ENCODE peak calls at places on chromosomes 3 and 15, in ten cellular contexts. One of them, this sample, is unnamed.

GRCh38 chr3:138097192-138097829 is 18.1 kb downstream of the DZIP1L start:
- DNase-seq in A549: peak
- DNase-seq in NCI-H1436 treated with DMSO at 0.1 percent for 48 hours: no peak
- DNase-seq in COR-L47: no peak
- DNase-seq in IMR-90: no peak
- DNase-seq in GM19239: no peak
- DNase-seq in CD4-positive, alpha-beta T cell: no peak
- DNase-seq in T-cell: no peak
- DNase-seq in AG10803: no peak
- DNase-seq in uterus: no peak
- DNase-seq in this sample: no peak

GRCh38 chr3:154875142-154875541 is 205.0 kb upstream of the MME start:
- DNase-seq in IMR-90: no peak
- DNase-seq in AG10803: no peak
- DNase-seq in T-cell: no peak
- DNase-seq in CD4-positive, alpha-beta T cell: no peak
- DNase-seq in GM19239: no peak
- DNase-seq in NCI-H1436 treated with DMSO at 0.1 percent for 48 hours: no peak
- DNase-seq in uterus: no peak
- DNase-seq in A549: no peak
- DNase-seq in COR-L47: no peak
- DNase-seq in this sample: no peak

GRCh38 chr3:20974389-20974788 is 776.6 kb downstream of the ZNF385D start:
- DNase-seq in A549: no peak
- DNase-seq in GM19239: no peak
- DNase-seq in AG10803: peak
- DNase-seq in uterus: no peak
- DNase-seq in CD4-positive, alpha-beta T cell: no peak
- DNase-seq in IMR-90: no peak
- DNase-seq in T-cell: no peak
- DNase-seq in NCI-H1436 treated with DMSO at 0.1 percent for 48 hours: no peak
- DNase-seq in COR-L47: no peak
- DNase-seq in this sample: no peak

GRCh38 chr15:50884583-50884982 is 23.9 kb upstream of the AP4E1 start:
- DNase-seq in NCI-H1436 treated with DMSO at 0.1 percent for 48 hours: no peak
- DNase-seq in uterus: no peak
- DNase-seq in IMR-90: peak
- DNase-seq in CD4-positive, alpha-beta T cell: no peak
- DNase-seq in COR-L47: no peak
- DNase-seq in AG10803: peak
- DNase-seq in GM19239: no peak
- DNase-seq in A549: no peak
- DNase-seq in T-cell: no peak
- DNase-seq in this sample: peak

GRCh38 chr15:88467073-88467934 is at the start of the genes MRPL46 and MRPS11:
- DNase-seq in NCI-H1436 treated with DMSO at 0.1 percent for 48 hours: peak
- DNase-seq in AG10803: peak
- DNase-seq in GM19239: peak
- DNase-seq in IMR-90: peak
- DNase-seq in T-cell: peak
- DNase-seq in uterus: peak
- DNase-seq in A549: peak
- DNase-seq in CD4-positive, alpha-beta T cell: peak
- DNase-seq in COR-L47: peak
- DNase-seq in this sample: peak

GRCh38 chr3:186849392-186849975 is 7.0 kb downstream of the ADIPOQ start:
- DNase-seq in CD4-positive, alpha-beta T cell: no peak
- DNase-seq in T-cell: no peak
- DNase-seq in A549: peak
- DNase-seq in COR-L47: peak
- DNase-seq in IMR-90: peak
- DNase-seq in uterus: no peak
- DNase-seq in NCI-H1436 treated with DMSO at 0.1 percent for 48 hours: peak
- DNase-seq in AG10803: no peak
- DNase-seq in GM19239: peak
- DNase-seq in this sample: peak

GRCh38 chr3:182490601-182491485 is 302.5 kb upstream of the ATP11B start:
- DNase-seq in NCI-H1436 treated with DMSO at 0.1 percent for 48 hours: peak
- DNase-seq in GM19239: no peak
- DNase-seq in AG10803: peak
- DNase-seq in uterus: no peak
- DNase-seq in A549: peak
- DNase-seq in IMR-90: no peak
- DNase-seq in CD4-positive, alpha-beta T cell: no peak
- DNase-seq in T-cell: no peak
- DNase-seq in COR-L47: peak
- DNase-seq in this sample: peak

GRCh38 chr15:83164409-83165404 is 42.9 kb downstream of the HDGFL3 start:
- DNase-seq in IMR-90: peak
- DNase-seq in AG10803: peak
- DNase-seq in NCI-H1436 treated with DMSO at 0.1 percent for 48 hours: no peak
- DNase-seq in CD4-positive, alpha-beta T cell: no peak
- DNase-seq in uterus: no peak
- DNase-seq in GM19239: no peak
- DNase-seq in COR-L47: no peak
- DNase-seq in T-cell: no peak
- DNase-seq in A549: no peak
- DNase-seq in this sample: peak

GRCh38 chr3:175316799-175317198 is 457.7 kb downstream of the NAALADL2 start:
- DNase-seq in COR-L47: no peak
- DNase-seq in IMR-90: no peak
- DNase-seq in T-cell: no peak
- DNase-seq in A549: no peak
- DNase-seq in uterus: no peak
- DNase-seq in AG10803: no peak
- DNase-seq in GM19239: no peak
- DNase-seq in CD4-positive, alpha-beta T cell: no peak
- DNase-seq in NCI-H1436 treated with DMSO at 0.1 percent for 48 hours: no peak
- DNase-seq in this sample: no peak

GRCh38 chr3:194690501-194691372 is 5.1 kb downstream of the FAM43A start:
- DNase-seq in A549: no peak
- DNase-seq in GM19239: no peak
- DNase-seq in T-cell: no peak
- DNase-seq in CD4-positive, alpha-beta T cell: no peak
- DNase-seq in AG10803: no peak
- DNase-seq in COR-L47: no peak
- DNase-seq in NCI-H1436 treated with DMSO at 0.1 percent for 48 hours: peak
- DNase-seq in uterus: peak
- DNase-seq in IMR-90: peak
- DNase-seq in this sample: no peak